ENCODE peak calls at places on chromosome 1, in seven cellular contexts. One of them, this sample, is unnamed.

GRCh38 chr1:88768816-88769215 is 84.7 kb downstream of the PKN2 start:
- DNase-seq in HEK293T: no peak
- DNase-seq in germinal center: no peak
- DNase-seq in SW 1271: no peak
- DNase-seq in iPS DF 19.7: no peak
- DNase-seq in fibroblast of lung: peak; percentile 11
- DNase-seq in upper lobe of left lung: no peak
- DNase-seq in this sample: no peak

GRCh38 chr1:6209661-6210605 is 4.0 kb downstream of the RNF207 start:
- DNase-seq in HEK293T: no peak
- DNase-seq in germinal center: peak; percentile 42
- DNase-seq in SW 1271: no peak
- DNase-seq in iPS DF 19.7: no peak
- DNase-seq in fibroblast of lung: no peak
- DNase-seq in upper lobe of left lung: no peak
- DNase-seq in this sample: no peak

GRCh38 chr1:115949156-115949555 is 27.2 kb upstream of the SLC22A15 start:
- DNase-seq in HEK293T: no peak
- DNase-seq in germinal center: no peak
- DNase-seq in SW 1271: no peak
- DNase-seq in iPS DF 19.7: no peak
- DNase-seq in fibroblast of lung: no peak
- DNase-seq in upper lobe of left lung: no peak
- DNase-seq in this sample: no peak

GRCh38 chr1:50981741-50982140 is 11.7 kb downstream of the CDKN2C start:
- DNase-seq in HEK293T: no peak
- DNase-seq in germinal center: no peak
- DNase-seq in SW 1271: no peak
- DNase-seq in iPS DF 19.7: no peak
- DNase-seq in fibroblast of lung: no peak
- DNase-seq in upper lobe of left lung: no peak
- DNase-seq in this sample: no peak

GRCh38 chr1:21598904-21599303 is 70.3 kb downstream of the RAP1GAP start:
- DNase-seq in HEK293T: no peak
- DNase-seq in germinal center: no peak
- DNase-seq in SW 1271: no peak
- DNase-seq in iPS DF 19.7: no peak
- DNase-seq in fibroblast of lung: no peak
- DNase-seq in upper lobe of left lung: no peak
- DNase-seq in this sample: no peak

GRCh38 chr1:230087034-230087721 is 20.1 kb downstream of the GALNT2 start:
- DNase-seq in HEK293T: no peak
- DNase-seq in germinal center: no peak
- DNase-seq in SW 1271: no peak
- DNase-seq in iPS DF 19.7: no peak
- DNase-seq in fibroblast of lung: no peak
- DNase-seq in upper lobe of left lung: no peak
- DNase-seq in this sample: no peak

GRCh38 chr1:205590457-205590768 is 41.4 kb downstream of the ELK4 start:
- DNase-seq in HEK293T: no peak
- DNase-seq in germinal center: no peak
- DNase-seq in SW 1271: no peak
- DNase-seq in iPS DF 19.7: no peak
- DNase-seq in fibroblast of lung: no peak
- DNase-seq in upper lobe of left lung: no peak
- DNase-seq in this sample: no peak

GRCh38 chr1:80531182-80531581 is 1269.6 kb upstream of the ADGRL2 start:
- DNase-seq in HEK293T: no peak
- DNase-seq in germinal center: no peak
- DNase-seq in SW 1271: no peak
- DNase-seq in iPS DF 19.7: no peak
- DNase-seq in fibroblast of lung: peak; percentile 43
- DNase-seq in upper lobe of left lung: no peak
- DNase-seq in this sample: no peak

GRCh38 chr1:223706077-223706988 is 6.0 kb upstream of the CAPN2 start:
- DNase-seq in HEK293T: no peak
- DNase-seq in germinal center: no peak
- DNase-seq in SW 1271: no peak
- DNase-seq in iPS DF 19.7: no peak
- DNase-seq in fibroblast of lung: peak; percentile 89
- DNase-seq in upper lobe of left lung: no peak
- DNase-seq in this sample: no peak

GRCh38 chr1:109484519-109484975 is 842 bp downstream of the ATXN7L2 start:
- DNase-seq in HEK293T: no peak
- DNase-seq in germinal center: no peak
- DNase-seq in SW 1271: no peak
- DNase-seq in iPS DF 19.7: no peak
- DNase-seq in fibroblast of lung: no peak
- DNase-seq in upper lobe of left lung: no peak
- DNase-seq in this sample: no peak

GRCh38 chr1:183163311-183163710 is 22.8 kb upstream of the LAMC2 start:
- DNase-seq in HEK293T: no peak
- DNase-seq in germinal center: no peak
- DNase-seq in SW 1271: peak; percentile 69
- DNase-seq in iPS DF 19.7: no peak
- DNase-seq in fibroblast of lung: peak; percentile 95
- DNase-seq in upper lobe of left lung: no peak
- DNase-seq in this sample: peak; percentile 87

GRCh38 chr1:112954945-112955677 is 885 bp downstream of the SLC16A1 start:
- DNase-seq in HEK293T: peak; percentile 74
- DNase-seq in germinal center: peak; percentile 55
- DNase-seq in SW 1271: peak; percentile 54
- DNase-seq in iPS DF 19.7: no peak
- DNase-seq in fibroblast of lung: peak; percentile 75
- DNase-seq in upper lobe of left lung: peak; percentile 32
- DNase-seq in this sample: no peak

GRCh38 chr1:3441880-3442279 is 12.6 kb upstream of the ARHGEF16 start:
- DNase-seq in HEK293T: no peak
- DNase-seq in germinal center: no peak
- DNase-seq in SW 1271: no peak
- DNase-seq in iPS DF 19.7: no peak
- DNase-seq in fibroblast of lung: no peak
- DNase-seq in upper lobe of left lung: no peak
- DNase-seq in this sample: no peak

GRCh38 chr1:171252482-171252881 is 4.2 kb downstream of the FMO1 start:
- DNase-seq in HEK293T: no peak
- DNase-seq in germinal center: peak; percentile 68
- DNase-seq in SW 1271: no peak
- DNase-seq in iPS DF 19.7: no peak
- DNase-seq in fibroblast of lung: no peak
- DNase-seq in upper lobe of left lung: no peak
- DNase-seq in this sample: no peak

GRCh38 chr1:93681549-93682412 is at the start of gene BCAR3:
- DNase-seq in HEK293T: peak; percentile 76
- DNase-seq in germinal center: peak; percentile 79
- DNase-seq in SW 1271: peak; percentile 60
- DNase-seq in iPS DF 19.7: no peak
- DNase-seq in fibroblast of lung: peak; percentile 80
- DNase-seq in upper lobe of left lung: peak; percentile 72
- DNase-seq in this sample: no peak

GRCh38 chr1:218813247-218813646 is 360.4 kb upstream of the LYPLAL1 start:
- DNase-seq in HEK293T: no peak
- DNase-seq in germinal center: no peak
- DNase-seq in SW 1271: no peak
- DNase-seq in iPS DF 19.7: no peak
- DNase-seq in fibroblast of lung: peak; percentile 84
- DNase-seq in upper lobe of left lung: no peak
- DNase-seq in this sample: no peak

GRCh38 chr1:54124472-54124871 is 28.3 kb downstream of the CDCP2 start:
- DNase-seq in HEK293T: no peak
- DNase-seq in germinal center: no peak
- DNase-seq in SW 1271: no peak
- DNase-seq in iPS DF 19.7: no peak
- DNase-seq in fibroblast of lung: no peak
- DNase-seq in upper lobe of left lung: no peak
- DNase-seq in this sample: no peak

This sample was measured in Panc1.